ENCODE peak calls at places on chromosomes 12 and 14, in five cellular contexts. L, R, F, U and Y are unnamed samples.

GRCh38 chr14:91649930-91650329 is 82.0 kb downstream of the CATSPERB start:
- DNase-seq in F (peak; percentile 41), R (peak; percentile 21), L (peak; percentile 37), U (no peak), Y (peak; percentile 64)

GRCh38 chr12:108341356-108341755 is 2.2 kb upstream of the CMKLR1 start:
- DNase-seq in R (no peak), U (no peak), L (no peak), F (no peak), Y (no peak)

GRCh38 chr12:103768467-103769123 is 72.4 kb downstream of the NT5DC3 start:
- DNase-seq in L (no peak), R (no peak), U (no peak), F (no peak), Y (peak; percentile 17)

GRCh38 chr14:22871200-22871961 is at the start of gene LRP10:
- DNase-seq in R (peak; percentile 69), U (peak; percentile 95), L (peak; percentile 87), F (peak; percentile 85), Y (peak; percentile 89)

GRCh38 chr12:80936642-80937390 is 918 bp downstream of the LIN7A start:
- DNase-seq in R (peak; percentile 41), F (peak; percentile 62), U (peak; percentile 65), L (peak; percentile 33), Y (peak; percentile 7)

GRCh38 chr14:67357583-67358354 is 1.8 kb downstream of the ATP6V1D start:
- DNase-seq in F (no peak), R (peak; percentile 47), U (peak; percentile 25), L (peak; percentile 52), Y (peak; percentile 36)

GRCh38 chr12:109563291-109564284 is 9.7 kb downstream of the MMAB start:
- DNase-seq in F (no peak), L (no peak), R (no peak), U (no peak), Y (no peak)

GRCh38 chr14:69387311-69387710 is 10.8 kb downstream of the ERH start:
- DNase-seq in F (no peak), R (no peak), L (no peak), U (no peak), Y (no peak)

GRCh38 chr12:41409628-41410027 is 221.5 kb downstream of the PDZRN4 start:
- DNase-seq in F (no peak), U (no peak), R (no peak), L (peak; percentile 1), Y (no peak)

GRCh38 chr14:21894003-21894897 is 220.6 kb upstream of the OR4E1 start:
- DNase-seq in U (peak; percentile 27), R (no peak), F (no peak), L (no peak), Y (peak; percentile 35)

GRCh38 chr14:70045715-70046535 is 142.8 kb downstream of the SLC8A3 start:
- DNase-seq in F (peak; percentile 66), L (peak; percentile 67), U (peak; percentile 74), R (peak; percentile 75), Y (peak; percentile 82)

GRCh38 chr14:67935371-67935770 is 115.8 kb downstream of the RAD51B start:
- DNase-seq in L (no peak), F (no peak), U (no peak), R (no peak), Y (no peak)

GRCh38 chr14:50559990-50560928 is at the start of gene ATL1:
- DNase-seq in U (peak; percentile 78), L (peak; percentile 71), F (peak; percentile 77), R (peak; percentile 59), Y (peak; percentile 68)

GRCh38 chr12:101604132-101604531 is 9.4 kb downstream of the MYBPC1 start:
- DNase-seq in U (no peak), L (no peak), F (no peak), R (no peak), Y (peak; percentile 42)

GRCh38 chr14:71574976-71575375 is 357.3 kb upstream of the RGS6 start:
- DNase-seq in U (no peak), F (peak; percentile 84), L (peak; percentile 91), R (peak; percentile 67), Y (peak; percentile 89)

GRCh38 chr14:24978862-24979724 is 70.9 kb downstream of the STXBP6 start:
- DNase-seq in R (no peak), U (no peak), L (no peak), F (no peak), Y (no peak)

GRCh38 chr14:104146651-104147345 is 8.4 kb downstream of the KIF26A start:
- DNase-seq in U (peak; percentile 5), L (no peak), R (no peak), F (no peak), Y (no peak)

GRCh38 chr12:7695159-7695930 is at the start of gene GDF3:
- DNase-seq in F (no peak), U (no peak), L (no peak), R (no peak), Y (no peak)

GRCh38 chr12:50527086-50527726 is 22.4 kb downstream of the DIP2B start:
- DNase-seq in F (no peak), R (no peak), U (no peak), L (no peak), Y (peak; percentile 64)

GRCh38 chr12:89062996-89063395 is 289.3 kb downstream of the DUSP6 start:
- DNase-seq in U (no peak), R (no peak), F (no peak), L (no peak), Y (no peak)

GRCh38 chr14:89540009-89540829 is 123.2 kb upstream of the FOXN3 start:
- DNase-seq in L (peak; percentile 29), U (no peak), R (no peak), F (no peak), Y (peak; percentile 32)

GRCh38 chr14:65329911-65330310 is 82.6 kb upstream of the FUT8 start:
- DNase-seq in F (no peak), U (no peak), L (no peak), R (no peak), Y (no peak)

GRCh38 chr12:115456946-115457689 is 773.1 kb upstream of the TBX3 start:
- DNase-seq in R (no peak), L (peak; percentile 13), F (no peak), U (peak; percentile 19), Y (peak; percentile 30)

GRCh38 chr14:43539210-43539609 is 967.9 kb downstream of the FSCB start:
- DNase-seq in R (peak; percentile 3), F (no peak), L (peak; percentile 57), U (no peak), Y (peak; percentile 63)

GRCh38 chr12:123223241-123223668 is 9.7 kb downstream of the MPHOSPH9 start:
- DNase-seq in R (no peak), L (no peak), F (no peak), U (no peak), Y (no peak)

GRCh38 chr12:132393991-132394949 is 64.9 kb upstream of the GALNT9 start:
- DNase-seq in U (no peak), L (peak; percentile 15), F (no peak), R (peak; percentile 37), Y (peak; percentile 39)

GRCh38 chr14:99718031-99718810 is 34.1 kb downstream of the CYP46A1 start:
- DNase-seq in U (no peak), L (no peak), R (no peak), F (no peak), Y (no peak)

GRCh38 chr12:68557011-68557715 is 53.5 kb upstream of the RAP1B start:
- DNase-seq in U (no peak), L (peak; percentile 94), R (peak; percentile 58), F (peak; percentile 85), Y (peak; percentile 46)

GRCh38 chr12:105453306-105453705 is 122.8 kb downstream of the C12orf75 start:
- DNase-seq in U (no peak), L (no peak), F (peak; percentile 11), R (no peak), Y (no peak)

GRCh38 chr14:42779024-42779423 is 1172.3 kb downstream of the LRFN5 start:
- DNase-seq in R (no peak), F (no peak), U (no peak), L (peak; percentile 40), Y (peak; percentile 50)

GRCh38 chr14:26286066-26286791 is 311.6 kb downstream of the NOVA1 start:
- DNase-seq in U (no peak), L (no peak), R (no peak), F (no peak), Y (no peak)

GRCh38 chr14:24605435-24606190 is 3.9 kb downstream of the GZMH start:
- DNase-seq in U (peak; percentile 54), R (peak; percentile 5), L (peak; percentile 28), F (peak; percentile 9), Y (peak; percentile 46)

GRCh38 chr12:76591461-76591860 is 31.9 kb upstream of the OSBPL8 start:
- DNase-seq in F (peak; percentile 16), L (no peak), U (no peak), R (no peak), Y (peak; percentile 9)

GRCh38 chr12:110941391-110941790 is 21.0 kb upstream of the MYL2 start:
- DNase-seq in U (no peak), L (no peak), F (no peak), R (no peak), Y (no peak)